ENCODE peak calls at places on chromosomes 16 and 17, in five cellular contexts. G is body of pancreas; Y is CD8-positive, alpha-beta T cell; B is mesenchymal stem cell; V is HFF-Myc. R is an unnamed sample.
A peak's percentile ranks its signal among the peaks of the same experiment; 100 is the strongest.

GRCh38 chr17:6510321-6511023 is 45.9 kb downstream of the PITPNM3 start:
- DNase-seq in G (no peak), Y (no peak), B (peak; percentile 58), V (no peak), R (no peak)

GRCh38 chr16:81843243-81843582 is 64.1 kb downstream of the PLCG2 start:
- DNase-seq in G (no peak), Y (no peak), B (no peak), V (no peak), R (no peak)

GRCh38 chr16:11698271-11698689 is 30.0 kb downstream of the SNN start:
- DNase-seq in G (peak; percentile 36), Y (no peak), B (no peak), V (no peak), R (no peak)

GRCh38 chr17:56752263-56752662 is 81.5 kb downstream of the C17orf67 start:
- DNase-seq in G (no peak), Y (no peak), B (peak; percentile 42), V (no peak), R (no peak)

GRCh38 chr17:4935650-4936049 is 3.6 kb downstream of the GP1BA start:
- DNase-seq in G (no peak), Y (no peak), B (no peak), V (no peak), R (no peak)

GRCh38 chr16:67844441-67844840 is 2.3 kb upstream of the NUTF2 start:
- DNase-seq in G (no peak), Y (no peak), B (peak; percentile 46), V (no peak), R (no peak)

GRCh38 chr17:62740066-62740465 is 68.0 kb downstream of the MARCHF10 start:
- DNase-seq in G (no peak), Y (no peak), B (peak; percentile 30), V (no peak), R (no peak)

GRCh38 chr17:60393840-60394529 is 2.1 kb upstream of the USP32 start:
- DNase-seq in G (no peak), Y (no peak), B (no peak), V (no peak), R (no peak)

GRCh38 chr17:19354123-19354522 is 8.4 kb downstream of the B9D1 start:
- DNase-seq in G (no peak), Y (no peak), B (peak; percentile 85), V (peak; percentile 64), R (peak; percentile 60)

GRCh38 chr16:50607970-50608557 is 59.9 kb downstream of the NKD1 start:
- DNase-seq in G (no peak), Y (no peak), B (no peak), V (no peak), R (no peak)

GRCh38 chr17:37710344-37710886 is 34.4 kb downstream of the HNF1B start:
- DNase-seq in G (peak; percentile 100), Y (no peak), B (peak; percentile 85), V (no peak), R (no peak)

DNA sequence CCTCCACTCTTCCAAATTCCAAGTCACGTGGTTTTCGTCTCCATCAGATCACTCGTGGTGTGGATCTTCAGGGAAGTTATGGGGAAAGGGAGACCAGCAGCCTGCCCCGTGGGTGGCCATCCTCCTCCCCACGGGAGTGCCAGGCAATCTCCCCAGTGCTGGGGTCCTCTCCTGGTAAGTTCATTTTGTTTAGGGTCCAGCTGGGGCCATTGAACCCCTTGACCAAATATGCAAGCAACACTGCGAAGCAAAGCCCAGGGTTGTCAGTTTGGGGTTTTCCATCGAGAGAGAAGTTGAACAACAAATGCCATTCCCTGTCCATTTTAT is 4.1 kb upstream of the LCMT1 start:
- DNase-seq in G (no peak), Y (no peak), B (no peak), V (no peak), R (no peak)
- H3K4me3 ChIP-seq in G (no peak overlapping the region), Y (peak overlapping the region; percentile 67), B (peak overlapping the region; percentile 94), V (peak overlapping the region; percentile 67), R (peak overlapping the region; percentile 78)

GRCh38 chr17:7612294-7612640 is 2.4 kb downstream of the FXR2 start:
- DNase-seq in G (no peak), Y (no peak), B (no peak), V (no peak), R (no peak)
- H3K4me3 ChIP-seq in G (no peak overlapping the region), Y (no peak overlapping the region), B (peak overlapping the region; percentile 28), V (peak overlapping the region; percentile 88), R (no peak overlapping the region)

GRCh38 chr16:2816751-2817495 is at the start of gene PRSS21:
- DNase-seq in G (no peak), Y (no peak), B (no peak), V (no peak), R (no peak)
- H3K4me3 ChIP-seq in G (no peak within 1 kb of the TSS), Y (no peak within 1 kb of the TSS), B (no peak within 1 kb of the TSS), V (no peak within 1 kb of the TSS), R (no peak within 1 kb of the TSS)

GRCh38 chr16:75074920-75075687 is 41.5 kb downstream of the LDHD start:
- DNase-seq in G (peak; percentile 50), Y (peak; percentile 88), B (no peak), V (no peak), R (no peak)
- H3K4me3 ChIP-seq in G (no peak overlapping the region), Y (no peak overlapping the region), B (no peak overlapping the region), V (no peak overlapping the region), R (no peak overlapping the region)

DNA sequence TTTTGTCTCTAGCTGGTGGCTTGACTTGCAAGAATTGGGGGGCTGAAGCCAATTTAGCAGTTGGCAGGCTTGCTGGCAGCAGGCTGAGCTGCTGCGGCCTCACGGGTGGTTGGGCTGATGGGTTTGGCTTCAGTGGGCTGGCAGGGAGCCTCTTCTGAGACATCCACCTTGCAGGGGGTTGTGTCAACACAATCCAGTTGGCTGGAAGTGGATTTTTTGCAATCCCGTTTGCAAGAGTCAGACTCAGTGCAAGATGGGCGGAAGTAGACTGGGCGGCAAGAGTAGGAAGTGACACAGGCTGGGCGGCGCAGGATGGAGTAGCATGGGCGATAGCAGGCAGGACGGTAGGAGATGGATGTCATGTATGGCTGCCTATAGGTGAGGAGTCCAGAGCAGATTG is 1.5 kb downstream of the KRTAP16-1 start:
- DNase-seq in G (no peak), Y (peak; percentile 27), B (no peak), V (no peak), R (no peak)
- H3K4me3 ChIP-seq in G (no peak overlapping the region), Y (peak overlapping the region; percentile 25), B (no peak overlapping the region), V (no peak overlapping the region), R (no peak overlapping the region)

DNA sequence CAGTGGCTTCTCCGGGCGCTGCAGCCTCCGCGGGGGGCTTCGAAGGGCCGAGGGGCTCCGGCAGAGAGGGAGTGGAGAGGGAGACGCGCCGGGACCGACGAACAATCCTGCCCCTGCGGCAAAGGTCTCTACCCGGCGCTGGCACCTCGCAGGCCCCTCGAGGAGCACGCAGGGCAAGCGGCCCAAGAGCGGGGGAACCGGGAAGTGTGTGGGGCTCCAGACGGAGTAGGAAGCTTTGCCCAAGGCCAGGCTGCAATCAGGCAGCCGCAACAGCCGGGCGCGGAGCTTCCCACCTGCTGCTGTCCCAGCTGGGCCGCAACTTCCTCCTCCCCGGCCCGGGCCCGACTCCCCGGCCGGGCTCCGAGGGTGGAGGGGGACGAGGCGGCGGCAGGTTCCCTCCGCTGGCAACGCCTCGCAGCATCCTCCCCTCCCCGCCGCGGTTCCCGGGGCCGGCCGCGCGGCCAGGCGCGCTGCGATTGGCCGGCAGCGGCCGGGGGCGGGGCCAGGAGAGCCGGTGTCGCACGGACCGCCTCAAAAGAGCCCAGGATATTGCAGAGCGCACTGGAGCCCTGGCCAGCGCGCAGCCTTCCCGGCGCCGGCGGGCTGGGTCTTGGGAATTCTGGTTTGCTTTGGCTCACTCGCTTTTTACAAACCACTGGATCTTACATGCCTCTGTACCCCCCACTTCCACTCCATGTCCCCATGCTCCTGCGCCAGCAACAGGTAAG is at the start of gene KCNJ2:
- DNase-seq in G (peak; percentile 91), Y (no peak), B (peak; percentile 86), V (no peak), R (no peak)
- H3K4me3 ChIP-seq in G (peak within 1 kb of the TSS; percentile 32), Y (peak within 1 kb of the TSS; percentile 26), B (peak within 1 kb of the TSS; percentile 88), V (peak within 1 kb of the TSS; percentile 54), R (peak within 1 kb of the TSS; percentile 63)

DNA sequence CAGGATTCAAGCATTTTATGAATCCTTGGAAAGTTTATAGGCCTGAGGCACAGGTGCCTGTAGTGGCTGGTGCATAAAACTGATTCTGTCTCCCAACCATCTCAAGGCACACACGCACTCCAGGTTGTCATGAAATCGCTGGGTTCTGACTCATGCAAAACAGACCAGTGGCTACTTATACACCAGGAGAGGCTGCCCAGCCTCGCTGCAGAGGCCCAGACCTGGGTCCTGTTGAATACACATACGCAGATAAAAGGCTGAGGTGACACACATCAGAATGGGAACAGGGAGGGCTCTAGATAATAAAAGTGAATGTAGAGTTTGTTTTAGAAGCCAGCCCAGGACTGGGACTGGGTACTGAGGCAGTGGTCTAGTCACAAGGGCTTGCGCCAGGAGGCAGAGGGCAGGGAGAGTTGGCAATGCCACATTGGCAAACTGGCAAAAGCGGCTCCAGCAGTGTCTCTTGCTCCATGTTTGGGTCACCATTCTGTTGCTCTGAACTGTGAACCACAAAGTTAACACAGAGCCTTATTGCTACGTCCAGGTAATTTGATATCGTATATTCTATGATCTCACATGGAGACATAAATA is 13.6 kb downstream of the OR1D5 start:
- DNase-seq in G (no peak), Y (no peak), B (no peak), V (no peak), R (no peak)
- H3K4me3 ChIP-seq in G (no peak overlapping the region), Y (no peak overlapping the region), B (peak overlapping the region; percentile 96), V (peak overlapping the region; percentile 61), R (peak overlapping the region; percentile 76)